ENCODE peak calls at places on chromosomes 6 and 20, in ten cellular contexts. N is CD8-positive, alpha-beta T cell; F is H54; L is right cardiac atrium; S is effector CD4-positive, alpha-beta T cell; K is ascending aorta; T is C1 segment of cervical spinal cord; X is stimulated activated CD4-positive, alpha-beta T cell treated with anti-CD3 and anti-CD28 coated beads, Interleukin-12 subunit alpha, Interleukin-12 subunit beta, amount 100 ng/mL, for 4 hours; P is islet precursor cell; Y is SJSA1. J is an unnamed sample.

GRCh38 chr20:9408422-9409300 is 105.7 kb upstream of the LAMP5 start:
- DNase-seq in T (no peak), P (no peak), K (no peak), N (no peak), S (no peak), Y (no peak), L (no peak), F (no peak), X (no peak), J (no peak)

GRCh38 chr20:5078399-5078958 is 41.3 kb downstream of the PCNA start:
- DNase-seq in Y (peak), L (peak), P (no peak), F (peak), N (peak), X (peak), K (peak), S (peak), T (peak), J (peak)

GRCh38 chr6:110246900-110247546 is 66.8 kb downstream of the CDC40 start:
- DNase-seq in L (no peak), N (no peak), X (no peak), T (no peak), P (no peak), Y (no peak), S (no peak), K (no peak), F (no peak), J (no peak)

GRCh38 chr6:91167846-91168245 is 581.0 kb upstream of the MAP3K7 start:
- DNase-seq in T (no peak), K (no peak), N (no peak), S (no peak), X (no peak), F (no peak), L (no peak), Y (no peak), P (no peak), J (no peak)

GRCh38 chr20:25525857-25526256 is 59.5 kb downstream of the NINL start:
- DNase-seq in P (no peak), F (peak), L (no peak), X (no peak), N (no peak), K (peak), T (no peak), S (no peak), Y (peak), J (peak)

GRCh38 chr6:11701568-11701967 is 77.0 kb downstream of the ADTRP start:
- DNase-seq in F (no peak), L (no peak), K (no peak), P (no peak), Y (no peak), X (no peak), N (no peak), S (no peak), T (no peak), J (no peak)

GRCh38 chr6:143536461-143536865 is 24.9 kb upstream of the FUCA2 start:
- DNase-seq in L (peak), F (peak), K (no peak), S (peak), T (no peak), N (peak), Y (no peak), P (peak), X (peak), J (peak)

GRCh38 chr6:24547243-24547642 is 52.5 kb downstream of the ALDH5A1 start:
- DNase-seq in N (peak), T (no peak), L (no peak), F (no peak), Y (no peak), K (no peak), S (peak), X (no peak), P (peak), J (peak)

GRCh38 chr6:27138398-27138797 is 109.1 kb upstream of the PRSS16 start:
- DNase-seq in X (no peak), F (no peak), T (no peak), S (no peak), K (no peak), L (no peak), P (no peak), Y (no peak), N (no peak), J (no peak)

GRCh38 chr6:158158748-158159147 is 9.3 kb downstream of the SERAC1 start:
- DNase-seq in X (no peak), N (no peak), L (no peak), F (no peak), K (no peak), S (no peak), T (no peak), P (no peak), Y (no peak), J (no peak)

GRCh38 chr20:48041078-48041780 is 255.9 kb upstream of the SULF2 start:
- DNase-seq in N (no peak), P (no peak), S (no peak), L (no peak), K (no peak), Y (no peak), X (no peak), F (no peak), T (no peak), J (no peak)

GRCh38 chr6:113402541-113402940 is 454.6 kb upstream of the MARCKS start:
- DNase-seq in P (no peak), N (no peak), S (no peak), X (no peak), Y (no peak), L (no peak), K (no peak), T (no peak), F (no peak), J (no peak)

GRCh38 chr6:111921108-111921507 is 47.9 kb upstream of the FYN start:
- DNase-seq in S (no peak), L (no peak), Y (no peak), N (no peak), X (no peak), T (no peak), K (no peak), P (no peak), F (no peak), J (no peak)

GRCh38 chr6:20243288-20243687 is 31.0 kb upstream of the MBOAT1 start:
- DNase-seq in P (no peak), S (no peak), Y (no peak), K (no peak), L (no peak), F (no peak), N (no peak), T (no peak), X (no peak), J (no peak)

GRCh38 chr20:23047738-23048214 is 1.7 kb downstream of the THBD start:
- DNase-seq in P (no peak), L (peak), T (no peak), F (no peak), K (peak), Y (no peak), S (no peak), X (no peak), N (no peak), J (no peak)

GRCh38 chr6:49430187-49430586 is 32.9 kb downstream of the MMUT start:
- DNase-seq in Y (no peak), T (no peak), X (no peak), N (no peak), F (peak), K (no peak), P (no peak), L (no peak), S (no peak), J (no peak)

GRCh38 chr20:37526238-37526838 is 1.3 kb downstream of the BLCAP start:
- DNase-seq in K (peak), N (no peak), L (peak), S (no peak), Y (peak), T (no peak), P (peak), X (no peak), F (no peak), J (peak)

GRCh38 chr6:30319146-30319835 is 7.4 kb upstream of the TRIM39 start:
- DNase-seq in X (no peak), F (no peak), Y (no peak), N (no peak), L (no peak), S (no peak), T (no peak), K (no peak), P (no peak), J (no peak)

GRCh38 chr20:59318201-59318790 is 17.9 kb downstream of the EDN3 start:
- DNase-seq in X (no peak), K (no peak), S (no peak), N (no peak), F (no peak), L (no peak), T (no peak), P (no peak), Y (no peak), J (no peak)

GRCh38 chr6:140909620-140910019 is 1223.1 kb upstream of the GJE1 start:
- DNase-seq in K (no peak), S (no peak), N (no peak), Y (no peak), F (no peak), X (no peak), T (no peak), L (no peak), P (no peak), J (no peak)

GRCh38 chr20:47887064-47887463 is 101.8 kb upstream of the SULF2 start:
- DNase-seq in S (no peak), P (no peak), L (no peak), Y (no peak), X (no peak), N (no peak), K (no peak), T (no peak), F (no peak), J (no peak)

GRCh38 chr6:52635049-52635577 is 35.8 kb upstream of the TMEM14A start:
- DNase-seq in K (no peak), P (no peak), S (no peak), L (no peak), F (no peak), X (no peak), T (no peak), N (no peak), Y (no peak), J (no peak)

GRCh38 chr6:163712569-163712966 is 298.1 kb downstream of the QKI start:
- DNase-seq in N (no peak), K (no peak), T (no peak), P (no peak), F (no peak), Y (no peak), S (no peak), L (no peak), X (no peak), J (no peak)

GRCh38 chr6:53974941-53975340 is 136.3 kb upstream of the MLIP start:
- DNase-seq in P (no peak), K (no peak), L (no peak), Y (no peak), N (no peak), T (no peak), F (no peak), S (no peak), X (no peak), J (no peak)

GRCh38 chr6:109456710-109457595 is 1.4 kb upstream of the MICAL1 start:
- DNase-seq in F (no peak), X (no peak), K (peak), S (no peak), P (peak), Y (no peak), N (no peak), L (peak), T (peak), J (no peak)

GRCh38 chr6:105196076-105196475 is 16.3 kb upstream of the POPDC3 start:
- DNase-seq in Y (no peak), P (no peak), N (no peak), S (no peak), L (no peak), T (no peak), F (no peak), K (no peak), X (no peak), J (no peak)

GRCh38 chr6:7993952-7994351 is 70.2 kb downstream of the BLOC1S5 start:
- DNase-seq in L (no peak), T (no peak), K (no peak), Y (no peak), X (no peak), N (no peak), F (no peak), P (no peak), S (no peak), J (peak)

GRCh38 chr6:119482850-119483285 is 133.3 kb upstream of the MAN1A1 start:
- DNase-seq in N (no peak), X (no peak), T (no peak), K (no peak), P (no peak), L (no peak), Y (no peak), F (no peak), S (no peak), J (no peak)

GRCh38 chr6:2245954-2246863 is 804 bp upstream of the GMDS start:
- DNase-seq in F (peak), P (peak), L (peak), Y (no peak), N (peak), K (peak), S (peak), X (peak), T (peak), J (peak)

GRCh38 chr20:14481863-14482262 is 144.5 kb upstream of the FLRT3 start:
- DNase-seq in S (no peak), K (no peak), N (no peak), T (no peak), X (no peak), F (no peak), L (no peak), Y (no peak), P (no peak), J (no peak)

GRCh38 chr20:43870484-43870883 is 44.2 kb upstream of the TOX2 start:
- DNase-seq in L (no peak), N (no peak), K (no peak), T (no peak), X (no peak), F (no peak), S (no peak), P (no peak), Y (no peak), J (no peak)

GRCh38 chr20:55172310-55173002 is 697.1 kb downstream of the DOK5 start:
- DNase-seq in K (no peak), L (no peak), S (no peak), F (no peak), Y (no peak), X (no peak), T (no peak), P (no peak), N (no peak), J (no peak)

GRCh38 chr6:49325901-49326300 is 137.2 kb downstream of the MMUT start:
- DNase-seq in S (no peak), N (no peak), K (no peak), L (no peak), T (no peak), P (no peak), F (no peak), Y (no peak), X (no peak), J (no peak)

GRCh38 chr6:26249959-26250805 is 114.8 kb upstream of the BTN3A2 start:
- DNase-seq in X (peak), S (peak), N (peak), K (peak), Y (peak), P (peak), F (no peak), T (no peak), L (peak), J (peak)

GRCh38 chr6:145199961-145200360 is 535.4 kb downstream of the EPM2A start:
- DNase-seq in P (no peak), F (no peak), K (no peak), L (no peak), N (no peak), Y (no peak), X (no peak), T (no peak), S (no peak), J (no peak)

GRCh38 chr6:40312213-40313015 is 274.8 kb downstream of the LRFN2 start:
- DNase-seq in X (no peak), Y (no peak), K (no peak), S (no peak), T (no peak), N (no peak), F (no peak), P (no peak), L (no peak), J (no peak)

GRCh38 chr6:45021652-45022051 is 306.5 kb upstream of the RUNX2 start:
- DNase-seq in Y (no peak), K (no peak), L (no peak), T (no peak), X (no peak), S (no peak), N (no peak), P (no peak), F (no peak), J (no peak)

GRCh38 chr6:15242503-15242902 is 3.4 kb upstream of the JARID2 start:
- DNase-seq in L (no peak), P (no peak), K (no peak), X (no peak), N (no peak), F (no peak), T (no peak), S (no peak), Y (no peak), J (no peak)

GRCh38 chr20:24131684-24132083 is 143.1 kb upstream of the GGTLC1 start:
- DNase-seq in L (no peak), F (no peak), K (no peak), Y (no peak), N (no peak), T (no peak), P (no peak), X (no peak), S (no peak), J (no peak)